ENCODE peak calls at places on chromosomes 16 and 17, in ten cellular contexts. D is myocyte; V is AML-193; Q is hippocampal formation; Z is GM12892; I is HS-27A; Y is stimulated activated CD4-positive, alpha-beta T cell treated with anti-CD3 and anti-CD28 coated beads, Interleukin-15, amount 100 ng/mL, for 24 hours; F is right cardiac atrium; P is ovary; R is left ventricle myocardium superior. C is an unnamed sample.

GRCh38 chr16:81885976-81886586 is 107.0 kb downstream of the PLCG2 start:
- DNase-seq in I (no peak), D (peak), F (no peak), Y (peak), Z (peak), R (no peak), P (no peak), Q (no peak), V (peak), C (peak)

GRCh38 chr17:50638572-50638850 is 3.8 kb downstream of the ABCC3 start:
- DNase-seq in D (no peak), V (no peak), P (no peak), R (no peak), I (no peak), Y (no peak), F (peak), Z (no peak), Q (no peak), C (no peak)

GRCh38 chr16:3598236-3598635 is 13.2 kb downstream of the SLX4 start:
- DNase-seq in F (no peak), R (no peak), Q (no peak), D (no peak), Y (no peak), V (no peak), P (no peak), Z (no peak), I (no peak), C (no peak)

GRCh38 chr17:44556114-44556853 is 1.0 kb upstream of the FZD2 start:
- DNase-seq in V (peak), I (no peak), D (peak), Q (peak), Z (peak), F (no peak), P (peak), Y (peak), R (no peak), C (peak)

GRCh38 chr16:1674751-1675664 is 3.1 kb upstream of the JPT2 start:
- DNase-seq in Y (no peak), P (no peak), D (peak), I (no peak), Q (no peak), F (peak), Z (no peak), R (no peak), V (no peak), C (no peak)

GRCh38 chr17:1197781-1198490 is 18.2 kb upstream of the ABR start:
- DNase-seq in Y (peak), I (no peak), P (peak), Q (peak), R (peak), D (peak), F (peak), Z (peak), V (peak), C (peak)

GRCh38 chr17:71921726-71922320 is 199.0 kb upstream of the SOX9 start:
- DNase-seq in Z (no peak), D (peak), I (no peak), Y (no peak), Q (no peak), R (no peak), F (no peak), V (no peak), P (no peak), C (peak)

GRCh38 chr16:26214694-26215093 is 522.9 kb downstream of the HS3ST4 start:
- DNase-seq in V (no peak), P (no peak), D (no peak), I (no peak), Q (no peak), R (no peak), Z (no peak), Y (no peak), F (no peak), C (no peak)

GRCh38 chr17:56793506-56793905 is 40.2 kb downstream of the C17orf67 start:
- DNase-seq in I (no peak), Q (no peak), F (no peak), P (no peak), R (no peak), Z (no peak), Y (no peak), V (no peak), D (no peak), C (no peak)

GRCh38 chr17:6425407-6425806 is 9.5 kb downstream of the AIPL1 start:
- DNase-seq in Y (no peak), I (no peak), D (no peak), R (no peak), Q (no peak), P (no peak), Z (no peak), F (no peak), V (no peak), C (no peak)

GRCh38 chr16:69820926-69821541 is 58.9 kb downstream of the WWP2 start:
- DNase-seq in V (no peak), D (peak), I (no peak), Z (no peak), F (no peak), R (no peak), P (no peak), Q (peak), Y (no peak), C (no peak)

GRCh38 chr17:68054296-68054900 is 18.9 kb downstream of the KPNA2 start:
- DNase-seq in Q (peak), Z (no peak), D (peak), V (no peak), Y (no peak), F (no peak), I (no peak), R (no peak), P (no peak), C (no peak)

GRCh38 chr17:19338031-19338990 is 24.2 kb downstream of the B9D1 start:
- DNase-seq in I (no peak), R (peak), P (no peak), F (peak), Z (peak), V (peak), Q (no peak), D (peak), Y (peak), C (peak)